ENCODE peak calls at places on chromosomes 13 and 19, in eight cellular contexts. One of them, this sample, is unnamed.

GRCh38 chr19:58334691-58335249 is 8.0 kb downstream of the ZSCAN22 start:
- DNase-seq in WERI-Rb-1: no peak
- DNase-seq in lower lobe of right lung: peak; percentile 29
- DNase-seq in endothelial cell of umbilical vein: no peak
- DNase-seq in IMR-90: no peak
- DNase-seq in HCT116: no peak
- DNase-seq in stomach: no peak
- DNase-seq in heart left ventricle: no peak
- DNase-seq in this sample: no peak

GRCh38 chr19:54390942-54391577 is 24.2 kb upstream of the TTYH1 start:
- DNase-seq in WERI-Rb-1: peak; percentile 55
- DNase-seq in lower lobe of right lung: no peak
- DNase-seq in endothelial cell of umbilical vein: peak; percentile 57
- DNase-seq in IMR-90: peak; percentile 60
- DNase-seq in HCT116: peak; percentile 68
- DNase-seq in stomach: peak; percentile 39
- DNase-seq in heart left ventricle: no peak
- DNase-seq in this sample: peak; percentile 23

GRCh38 chr13:72151241-72151640 is 284.2 kb upstream of the DACH1 start:
- DNase-seq in WERI-Rb-1: no peak
- DNase-seq in lower lobe of right lung: no peak
- DNase-seq in endothelial cell of umbilical vein: no peak
- DNase-seq in IMR-90: no peak
- DNase-seq in HCT116: no peak
- DNase-seq in stomach: no peak
- DNase-seq in heart left ventricle: no peak
- DNase-seq in this sample: no peak

GRCh38 chr13:73556902-73557301 is 498.1 kb downstream of the KLF5 start:
- DNase-seq in WERI-Rb-1: no peak
- DNase-seq in lower lobe of right lung: no peak
- DNase-seq in endothelial cell of umbilical vein: no peak
- DNase-seq in IMR-90: no peak
- DNase-seq in HCT116: no peak
- DNase-seq in stomach: no peak
- DNase-seq in heart left ventricle: no peak
- DNase-seq in this sample: peak; percentile 1

GRCh38 chr13:76820759-76821158 is 65.4 kb downstream of the KCTD12 start:
- DNase-seq in WERI-Rb-1: no peak
- DNase-seq in lower lobe of right lung: no peak
- DNase-seq in endothelial cell of umbilical vein: no peak
- DNase-seq in IMR-90: no peak
- DNase-seq in HCT116: no peak
- DNase-seq in stomach: no peak
- DNase-seq in heart left ventricle: peak; percentile 67
- DNase-seq in this sample: no peak

GRCh38 chr19:11580665-11581418 is 3.4 kb upstream of the ACP5 start:
- DNase-seq in WERI-Rb-1: no peak
- DNase-seq in lower lobe of right lung: no peak
- DNase-seq in endothelial cell of umbilical vein: peak; percentile 79
- DNase-seq in IMR-90: peak; percentile 8
- DNase-seq in HCT116: no peak
- DNase-seq in stomach: peak; percentile 46
- DNase-seq in heart left ventricle: no peak
- DNase-seq in this sample: no peak

GRCh38 chr13:32932376-32932775 is 83.8 kb upstream of the KL start:
- DNase-seq in WERI-Rb-1: no peak
- DNase-seq in lower lobe of right lung: no peak
- DNase-seq in endothelial cell of umbilical vein: no peak
- DNase-seq in IMR-90: no peak
- DNase-seq in HCT116: no peak
- DNase-seq in stomach: no peak
- DNase-seq in heart left ventricle: no peak
- DNase-seq in this sample: no peak

GRCh38 chr13:41005709-41006108 is 13.4 kb downstream of the ELF1 start:
- DNase-seq in WERI-Rb-1: no peak
- DNase-seq in lower lobe of right lung: no peak
- DNase-seq in endothelial cell of umbilical vein: no peak
- DNase-seq in IMR-90: no peak
- DNase-seq in HCT116: no peak
- DNase-seq in stomach: no peak
- DNase-seq in heart left ventricle: no peak
- DNase-seq in this sample: no peak

GRCh38 chr13:24220086-24220703 is 59.7 kb downstream of the SPATA13 start:
- DNase-seq in WERI-Rb-1: peak; percentile 77
- DNase-seq in lower lobe of right lung: no peak
- DNase-seq in endothelial cell of umbilical vein: peak; percentile 77
- DNase-seq in IMR-90: peak; percentile 88
- DNase-seq in HCT116: peak; percentile 70
- DNase-seq in stomach: peak; percentile 61
- DNase-seq in heart left ventricle: peak; percentile 30
- DNase-seq in this sample: peak; percentile 50

GRCh38 chr13:114109646-114110045 is 22.8 kb downstream of the RASA3 start:
- DNase-seq in WERI-Rb-1: peak; percentile 9
- DNase-seq in lower lobe of right lung: peak; percentile 49
- DNase-seq in endothelial cell of umbilical vein: no peak
- DNase-seq in IMR-90: no peak
- DNase-seq in HCT116: no peak
- DNase-seq in stomach: no peak
- DNase-seq in heart left ventricle: peak; percentile 34
- DNase-seq in this sample: no peak

GRCh38 chr19:38915329-38916321 is 3.6 kb upstream of the CCER2 start:
- DNase-seq in WERI-Rb-1: no peak
- DNase-seq in lower lobe of right lung: peak; percentile 34
- DNase-seq in endothelial cell of umbilical vein: no peak
- DNase-seq in IMR-90: no peak
- DNase-seq in HCT116: no peak
- DNase-seq in stomach: no peak
- DNase-seq in heart left ventricle: peak; percentile 19
- DNase-seq in this sample: no peak

GRCh38 chr19:17370026-17370587 is 7.0 kb downstream of the PLVAP start:
- DNase-seq in WERI-Rb-1: no peak
- DNase-seq in lower lobe of right lung: no peak
- DNase-seq in endothelial cell of umbilical vein: no peak
- DNase-seq in IMR-90: peak; percentile 58
- DNase-seq in HCT116: no peak
- DNase-seq in stomach: no peak
- DNase-seq in heart left ventricle: no peak
- DNase-seq in this sample: no peak

GRCh38 chr19:13882419-13882795 is 5.5 kb downstream of the NANOS3 start:
- DNase-seq in WERI-Rb-1: no peak
- DNase-seq in lower lobe of right lung: no peak
- DNase-seq in endothelial cell of umbilical vein: no peak
- DNase-seq in IMR-90: no peak
- DNase-seq in HCT116: no peak
- DNase-seq in stomach: no peak
- DNase-seq in heart left ventricle: no peak
- DNase-seq in this sample: no peak

GRCh38 chr19:4635763-4636135 is 3.6 kb upstream of the TNFAIP8L1 start:
- DNase-seq in WERI-Rb-1: peak; percentile 95
- DNase-seq in lower lobe of right lung: no peak
- DNase-seq in endothelial cell of umbilical vein: no peak
- DNase-seq in IMR-90: no peak
- DNase-seq in HCT116: no peak
- DNase-seq in stomach: no peak
- DNase-seq in heart left ventricle: no peak
- DNase-seq in this sample: no peak

GRCh38 chr13:101869553-101869952 is 417.1 kb downstream of the ITGBL1 start:
- DNase-seq in WERI-Rb-1: no peak
- DNase-seq in lower lobe of right lung: no peak
- DNase-seq in endothelial cell of umbilical vein: no peak
- DNase-seq in IMR-90: peak; percentile 3
- DNase-seq in HCT116: no peak
- DNase-seq in stomach: no peak
- DNase-seq in heart left ventricle: no peak
- DNase-seq in this sample: no peak

GRCh38 chr19:3123956-3124355 is 11.9 kb upstream of the GNA15 start:
- DNase-seq in WERI-Rb-1: no peak
- DNase-seq in lower lobe of right lung: no peak
- DNase-seq in endothelial cell of umbilical vein: no peak
- DNase-seq in IMR-90: no peak
- DNase-seq in HCT116: no peak
- DNase-seq in stomach: no peak
- DNase-seq in heart left ventricle: no peak
- DNase-seq in this sample: no peak

GRCh38 chr13:86446311-86446710 is 647.1 kb upstream of the SLITRK6 start:
- DNase-seq in WERI-Rb-1: no peak
- DNase-seq in lower lobe of right lung: no peak
- DNase-seq in endothelial cell of umbilical vein: no peak
- DNase-seq in IMR-90: peak; percentile 13
- DNase-seq in HCT116: no peak
- DNase-seq in stomach: no peak
- DNase-seq in heart left ventricle: no peak
- DNase-seq in this sample: no peak

GRCh38 chr13:86447479-86447878 is 648.3 kb upstream of the SLITRK6 start:
- DNase-seq in WERI-Rb-1: no peak
- DNase-seq in lower lobe of right lung: no peak
- DNase-seq in endothelial cell of umbilical vein: no peak
- DNase-seq in IMR-90: no peak
- DNase-seq in HCT116: no peak
- DNase-seq in stomach: no peak
- DNase-seq in heart left ventricle: no peak
- DNase-seq in this sample: no peak

GRCh38 chr13:86445584-86446140 is 646.4 kb upstream of the SLITRK6 start:
- DNase-seq in WERI-Rb-1: no peak
- DNase-seq in lower lobe of right lung: no peak
- DNase-seq in endothelial cell of umbilical vein: no peak
- DNase-seq in IMR-90: no peak
- DNase-seq in HCT116: no peak
- DNase-seq in stomach: no peak
- DNase-seq in heart left ventricle: no peak
- DNase-seq in this sample: no peak
- H3K4me3 ChIP-seq in WERI-Rb-1: no peak overlapping the region
- H3K4me3 ChIP-seq in lower lobe of right lung: no peak overlapping the region
- H3K4me3 ChIP-seq in endothelial cell of umbilical vein: no peak overlapping the region
- H3K4me3 ChIP-seq in IMR-90: no peak overlapping the region
- H3K4me3 ChIP-seq in HCT116: no peak overlapping the region
- H3K4me3 ChIP-seq in stomach: no peak overlapping the region
- H3K4me3 ChIP-seq in heart left ventricle: no peak overlapping the region
- H3K4me3 ChIP-seq in this sample: no peak overlapping the region

GRCh38 chr19:33697766-33698165 is 76.0 kb downstream of the CHST8 start:
- DNase-seq in WERI-Rb-1: no peak
- DNase-seq in lower lobe of right lung: no peak
- DNase-seq in endothelial cell of umbilical vein: no peak
- DNase-seq in IMR-90: no peak
- DNase-seq in HCT116: no peak
- DNase-seq in stomach: no peak
- DNase-seq in heart left ventricle: no peak
- DNase-seq in this sample: no peak

GRCh38 chr19:33691736-33692135 is 70.0 kb downstream of the CHST8 start:
- DNase-seq in WERI-Rb-1: no peak
- DNase-seq in lower lobe of right lung: no peak
- DNase-seq in endothelial cell of umbilical vein: no peak
- DNase-seq in IMR-90: no peak
- DNase-seq in HCT116: no peak
- DNase-seq in stomach: no peak
- DNase-seq in heart left ventricle: no peak
- DNase-seq in this sample: no peak

GRCh38 chr19:33689886-33690285 is 68.1 kb downstream of the CHST8 start:
- DNase-seq in WERI-Rb-1: no peak
- DNase-seq in lower lobe of right lung: no peak
- DNase-seq in endothelial cell of umbilical vein: no peak
- DNase-seq in IMR-90: no peak
- DNase-seq in HCT116: no peak
- DNase-seq in stomach: no peak
- DNase-seq in heart left ventricle: no peak
- DNase-seq in this sample: no peak

GRCh38 chr19:33690461-33691427 is 69.0 kb downstream of the CHST8 start:
- DNase-seq in WERI-Rb-1: no peak
- DNase-seq in lower lobe of right lung: no peak
- DNase-seq in endothelial cell of umbilical vein: no peak
- DNase-seq in IMR-90: no peak
- DNase-seq in HCT116: no peak
- DNase-seq in stomach: no peak
- DNase-seq in heart left ventricle: no peak
- DNase-seq in this sample: no peak

DNA sequence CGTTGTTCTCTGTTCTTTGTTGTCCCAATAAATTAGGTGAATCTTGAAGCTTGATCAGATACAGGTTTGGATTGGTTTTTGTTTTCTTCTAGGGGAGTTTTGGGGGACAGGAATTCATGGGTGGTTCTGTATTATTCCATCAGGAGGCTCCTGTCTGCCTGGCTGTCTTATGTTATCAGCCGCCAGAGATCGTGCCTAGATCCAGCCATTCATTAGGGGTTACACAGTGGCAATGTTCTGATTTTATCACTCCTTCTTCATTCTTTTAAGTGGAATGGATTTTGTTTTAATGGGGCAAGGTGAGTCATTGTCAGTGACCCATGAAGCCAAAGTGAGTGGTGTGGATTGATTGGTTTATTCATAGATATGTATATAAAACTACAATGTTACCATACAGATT is 71.9 kb downstream of the CHST8 start:
- DNase-seq in WERI-Rb-1: no peak
- DNase-seq in lower lobe of right lung: no peak
- DNase-seq in endothelial cell of umbilical vein: no peak
- DNase-seq in IMR-90: no peak
- DNase-seq in HCT116: no peak
- DNase-seq in stomach: no peak
- DNase-seq in heart left ventricle: no peak
- DNase-seq in this sample: no peak
- H3K36me3 ChIP-seq in WERI-Rb-1: peaks cover 3% of the 10 kb centered on the region
- H3K36me3 ChIP-seq in lower lobe of right lung: no peaks in the 10 kb centered on the region
- H3K36me3 ChIP-seq in endothelial cell of umbilical vein: no peaks in the 10 kb centered on the region
- H3K36me3 ChIP-seq in IMR-90: no peaks in the 10 kb centered on the region
- H3K36me3 ChIP-seq in HCT116: no peaks in the 10 kb centered on the region
- H3K36me3 ChIP-seq in stomach: no peaks in the 10 kb centered on the region
- H3K36me3 ChIP-seq in heart left ventricle: no peaks in the 10 kb centered on the region
- H3K36me3 ChIP-seq in this sample: no peaks in the 10 kb centered on the region

DNA sequence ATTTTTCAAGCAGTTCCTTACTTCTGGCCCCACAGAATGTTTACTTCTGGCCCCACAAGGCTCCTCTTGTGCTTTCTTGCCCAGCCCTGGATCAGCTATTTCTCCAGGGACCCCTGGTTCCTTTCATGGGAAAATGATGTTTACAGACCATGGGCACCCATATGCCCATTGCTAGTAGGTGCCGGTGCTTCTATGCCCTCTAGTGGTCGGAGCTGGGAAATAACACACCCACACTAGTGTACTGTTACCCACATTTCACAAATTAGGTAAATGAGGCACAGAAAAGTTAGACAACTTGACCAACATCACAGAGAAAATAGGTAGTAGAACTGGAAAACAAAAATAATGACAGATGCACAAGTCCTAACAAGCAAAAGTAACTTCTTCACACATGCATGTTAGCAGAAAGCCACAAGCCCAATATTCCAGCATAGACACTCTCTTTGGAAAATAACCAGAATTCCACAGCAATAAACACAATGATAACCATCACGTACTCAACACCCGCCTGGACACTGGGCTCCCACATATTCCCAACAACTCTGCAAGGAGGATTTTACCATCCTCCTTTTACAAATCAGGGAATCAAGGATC is 1.3 kb upstream of the CEACAM6 start:
- DNase-seq in WERI-Rb-1: peak; percentile 67
- DNase-seq in lower lobe of right lung: peak; percentile 57
- DNase-seq in endothelial cell of umbilical vein: peak; percentile 30
- DNase-seq in IMR-90: peak; percentile 4
- DNase-seq in HCT116: peak; percentile 39
- DNase-seq in stomach: peak; percentile 75
- DNase-seq in heart left ventricle: no peak
- DNase-seq in this sample: no peak
- TF ChIP-seq CTCF in WERI-Rb-1: peak; percentile 55
- TF ChIP-seq CTCF in lower lobe of right lung: peak; percentile 62
- TF ChIP-seq CTCF in endothelial cell of umbilical vein: peak; percentile 62
- TF ChIP-seq CTCF in IMR-90: peak; percentile 45
- TF ChIP-seq CTCF in HCT116: peak; percentile 86
- TF ChIP-seq CTCF in stomach: peak; percentile 69
- TF ChIP-seq CTCF in heart left ventricle: peak; percentile 60
- TF ChIP-seq CTCF in this sample: peak; percentile 77

GRCh38 chr19:46350029-46350757 is 3.3 kb downstream of the PPP5C start:
- DNase-seq in WERI-Rb-1: no peak
- DNase-seq in lower lobe of right lung: no peak
- DNase-seq in endothelial cell of umbilical vein: no peak
- DNase-seq in IMR-90: no peak
- DNase-seq in HCT116: no peak
- DNase-seq in stomach: no peak
- DNase-seq in heart left ventricle: no peak
- DNase-seq in this sample: no peak
- H3K4me3 ChIP-seq in WERI-Rb-1: no peak overlapping the region
- H3K4me3 ChIP-seq in lower lobe of right lung: peak overlapping the region; percentile 14
- H3K4me3 ChIP-seq in endothelial cell of umbilical vein: no peak overlapping the region
- H3K4me3 ChIP-seq in IMR-90: no peak overlapping the region
- H3K4me3 ChIP-seq in HCT116: no peak overlapping the region
- H3K4me3 ChIP-seq in stomach: no peak overlapping the region
- H3K4me3 ChIP-seq in heart left ventricle: no peak overlapping the region
- H3K4me3 ChIP-seq in this sample: no peak overlapping the region

This sample was measured in kidney epithelial cell.